ENCODE peak calls at places on chromosomes 1 and 21, in nine cellular contexts. One of them, this sample, is unnamed.

GRCh38 chr1:170149241-170149640 is 3.5 kb downstream of the NTMT2 start:
- DNase-seq in NCI-H345: no peak
- DNase-seq in anterior cingulate cortex: no peak
- DNase-seq in HTR-8/SVneo: no peak
- DNase-seq in H9: no peak
- DNase-seq in uterus: no peak
- DNase-seq in renal cortical epithelial cell: no peak
- DNase-seq in fibroblast of the conjunctiva: no peak
- DNase-seq in AG04449: no peak
- DNase-seq in this sample: no peak

GRCh38 chr1:109484519-109484975 is 842 bp downstream of the ATXN7L2 start:
- DNase-seq in anterior cingulate cortex: no peak
- DNase-seq in HTR-8/SVneo: no peak
- DNase-seq in fibroblast of the conjunctiva: no peak
- DNase-seq in uterus: no peak
- DNase-seq in renal cortical epithelial cell: no peak
- DNase-seq in NCI-H345: no peak
- DNase-seq in H9: peak
- DNase-seq in AG04449: no peak
- DNase-seq in this sample: no peak

GRCh38 chr1:220914283-220915116 is 35.3 kb downstream of the HLX start:
- DNase-seq in AG04449: no peak
- DNase-seq in HTR-8/SVneo: no peak
- DNase-seq in renal cortical epithelial cell: peak
- DNase-seq in NCI-H345: no peak
- DNase-seq in uterus: no peak
- DNase-seq in anterior cingulate cortex: no peak
- DNase-seq in fibroblast of the conjunctiva: no peak
- DNase-seq in H9: no peak
- DNase-seq in this sample: no peak

GRCh38 chr1:153957744-153958110 is 685 bp downstream of the CRTC2 start:
- DNase-seq in HTR-8/SVneo: no peak
- DNase-seq in AG04449: no peak
- DNase-seq in uterus: no peak
- DNase-seq in H9: peak
- DNase-seq in fibroblast of the conjunctiva: no peak
- DNase-seq in renal cortical epithelial cell: peak
- DNase-seq in anterior cingulate cortex: no peak
- DNase-seq in NCI-H345: no peak
- DNase-seq in this sample: no peak

GRCh38 chr1:13725714-13726175 is 25.8 kb downstream of the PRDM2 start:
- DNase-seq in fibroblast of the conjunctiva: no peak
- DNase-seq in H9: no peak
- DNase-seq in renal cortical epithelial cell: peak
- DNase-seq in uterus: no peak
- DNase-seq in anterior cingulate cortex: no peak
- DNase-seq in AG04449: peak
- DNase-seq in HTR-8/SVneo: peak
- DNase-seq in NCI-H345: no peak
- DNase-seq in this sample: no peak

GRCh38 chr1:85202092-85202863 is 1.5 kb upstream of the SYDE2 start:
- DNase-seq in H9: no peak
- DNase-seq in fibroblast of the conjunctiva: no peak
- DNase-seq in HTR-8/SVneo: no peak
- DNase-seq in anterior cingulate cortex: no peak
- DNase-seq in AG04449: no peak
- DNase-seq in renal cortical epithelial cell: no peak
- DNase-seq in uterus: no peak
- DNase-seq in NCI-H345: no peak
- DNase-seq in this sample: no peak

GRCh38 chr21:29640233-29640554 is 299.6 kb downstream of the GRIK1 start:
- DNase-seq in NCI-H345: no peak
- DNase-seq in renal cortical epithelial cell: no peak
- DNase-seq in uterus: no peak
- DNase-seq in anterior cingulate cortex: no peak
- DNase-seq in AG04449: no peak
- DNase-seq in HTR-8/SVneo: no peak
- DNase-seq in H9: no peak
- DNase-seq in fibroblast of the conjunctiva: no peak
- DNase-seq in this sample: no peak

GRCh38 chr1:58283380-58284338 is 262.9 kb downstream of the OMA1 start:
- DNase-seq in HTR-8/SVneo: no peak
- DNase-seq in H9: no peak
- DNase-seq in renal cortical epithelial cell: no peak
- DNase-seq in anterior cingulate cortex: no peak
- DNase-seq in NCI-H345: no peak
- DNase-seq in uterus: no peak
- DNase-seq in fibroblast of the conjunctiva: no peak
- DNase-seq in AG04449: no peak
- DNase-seq in this sample: no peak

GRCh38 chr1:44031051-44031899 is at the start of gene SLC6A9:
- DNase-seq in AG04449: no peak
- DNase-seq in fibroblast of the conjunctiva: peak
- DNase-seq in anterior cingulate cortex: peak
- DNase-seq in H9: peak
- DNase-seq in renal cortical epithelial cell: peak
- DNase-seq in NCI-H345: peak
- DNase-seq in HTR-8/SVneo: no peak
- DNase-seq in uterus: peak
- DNase-seq in this sample: peak

GRCh38 chr21:26769613-26770188 is 75.5 kb downstream of the ADAMTS1 start:
- DNase-seq in anterior cingulate cortex: no peak
- DNase-seq in fibroblast of the conjunctiva: peak
- DNase-seq in H9: no peak
- DNase-seq in AG04449: no peak
- DNase-seq in uterus: peak
- DNase-seq in renal cortical epithelial cell: peak
- DNase-seq in NCI-H345: no peak
- DNase-seq in HTR-8/SVneo: peak
- DNase-seq in this sample: peak

GRCh38 chr1:42419449-42419848 is 36.4 kb downstream of the ZMYND12 start:
- DNase-seq in NCI-H345: peak
- DNase-seq in AG04449: no peak
- DNase-seq in H9: no peak
- DNase-seq in HTR-8/SVneo: no peak
- DNase-seq in fibroblast of the conjunctiva: no peak
- DNase-seq in renal cortical epithelial cell: no peak
- DNase-seq in anterior cingulate cortex: peak
- DNase-seq in uterus: peak
- DNase-seq in this sample: no peak

GRCh38 chr1:181152892-181153633 is 64.6 kb downstream of the IER5 start:
- DNase-seq in HTR-8/SVneo: no peak
- DNase-seq in uterus: peak
- DNase-seq in H9: no peak
- DNase-seq in anterior cingulate cortex: peak
- DNase-seq in NCI-H345: no peak
- DNase-seq in fibroblast of the conjunctiva: no peak
- DNase-seq in renal cortical epithelial cell: no peak
- DNase-seq in AG04449: peak
- DNase-seq in this sample: peak

GRCh38 chr1:7652551-7653098 is 118.5 kb upstream of the VAMP3 start:
- DNase-seq in AG04449: no peak
- DNase-seq in H9: no peak
- DNase-seq in fibroblast of the conjunctiva: no peak
- DNase-seq in anterior cingulate cortex: no peak
- DNase-seq in renal cortical epithelial cell: no peak
- DNase-seq in NCI-H345: no peak
- DNase-seq in HTR-8/SVneo: no peak
- DNase-seq in uterus: no peak
- DNase-seq in this sample: no peak

GRCh38 chr1:186957339-186957738 is 128.6 kb downstream of the PLA2G4A start:
- DNase-seq in anterior cingulate cortex: no peak
- DNase-seq in NCI-H345: no peak
- DNase-seq in fibroblast of the conjunctiva: peak
- DNase-seq in HTR-8/SVneo: no peak
- DNase-seq in uterus: no peak
- DNase-seq in renal cortical epithelial cell: no peak
- DNase-seq in H9: no peak
- DNase-seq in AG04449: no peak
- DNase-seq in this sample: no peak

GRCh38 chr1:204287466-204287881 is 72.3 kb downstream of the PLEKHA6 start:
- DNase-seq in uterus: no peak
- DNase-seq in fibroblast of the conjunctiva: no peak
- DNase-seq in AG04449: no peak
- DNase-seq in H9: no peak
- DNase-seq in NCI-H345: no peak
- DNase-seq in anterior cingulate cortex: no peak
- DNase-seq in HTR-8/SVneo: no peak
- DNase-seq in renal cortical epithelial cell: no peak
- DNase-seq in this sample: no peak

GRCh38 chr21:39660596-39660995 is 47.9 kb downstream of the B3GALT5 start:
- DNase-seq in H9: no peak
- DNase-seq in anterior cingulate cortex: no peak
- DNase-seq in HTR-8/SVneo: peak
- DNase-seq in renal cortical epithelial cell: peak
- DNase-seq in uterus: peak
- DNase-seq in NCI-H345: no peak
- DNase-seq in fibroblast of the conjunctiva: peak
- DNase-seq in AG04449: peak
- DNase-seq in this sample: peak

GRCh38 chr1:26112407-26112775 is 767 bp downstream of the PDIK1L start:
- DNase-seq in NCI-H345: no peak
- DNase-seq in anterior cingulate cortex: no peak
- DNase-seq in H9: no peak
- DNase-seq in uterus: no peak
- DNase-seq in HTR-8/SVneo: no peak
- DNase-seq in renal cortical epithelial cell: no peak
- DNase-seq in AG04449: no peak
- DNase-seq in fibroblast of the conjunctiva: no peak
- DNase-seq in this sample: no peak